ENCODE peak calls at places on chromosome 12, in eight cellular contexts. One of them, this sample, is unnamed.

GRCh38 chr12:3463927-3464326 is 27.1 kb upstream of the PRMT8 start:
- DNase-seq in ovary: no peak
- DNase-seq in right cardiac atrium: no peak
- DNase-seq in transverse colon: no peak
- DNase-seq in CD8-positive, alpha-beta memory T cell: no peak
- DNase-seq in neuronal stem cell: no peak
- DNase-seq in cardiac muscle cell: no peak
- DNase-seq in CD4-positive, alpha-beta T cell: no peak
- DNase-seq in this sample: no peak

GRCh38 chr12:31322651-31323248 is 3.2 kb downstream of the SINHCAF start:
- DNase-seq in CD8-positive, alpha-beta memory T cell: no peak
- DNase-seq in cardiac muscle cell: peak; percentile 54
- DNase-seq in CD4-positive, alpha-beta T cell: no peak
- DNase-seq in transverse colon: peak; percentile 13
- DNase-seq in neuronal stem cell: peak; percentile 21
- DNase-seq in ovary: peak; percentile 41
- DNase-seq in right cardiac atrium: no peak
- DNase-seq in this sample: no peak

GRCh38 chr12:57451233-57451778 is 3.8 kb upstream of the INHBE start:
- DNase-seq in neuronal stem cell: no peak
- DNase-seq in CD8-positive, alpha-beta memory T cell: no peak
- DNase-seq in cardiac muscle cell: no peak
- DNase-seq in transverse colon: no peak
- DNase-seq in right cardiac atrium: no peak
- DNase-seq in CD4-positive, alpha-beta T cell: no peak
- DNase-seq in ovary: no peak
- DNase-seq in this sample: no peak

GRCh38 chr12:69438539-69438938 is 31.6 kb upstream of the FRS2 start:
- DNase-seq in CD8-positive, alpha-beta memory T cell: no peak
- DNase-seq in ovary: no peak
- DNase-seq in neuronal stem cell: no peak
- DNase-seq in cardiac muscle cell: no peak
- DNase-seq in right cardiac atrium: no peak
- DNase-seq in transverse colon: no peak
- DNase-seq in CD4-positive, alpha-beta T cell: no peak
- DNase-seq in this sample: no peak

GRCh38 chr12:114580306-114580705 is 103.7 kb downstream of the TBX3 start:
- DNase-seq in right cardiac atrium: no peak
- DNase-seq in transverse colon: no peak
- DNase-seq in CD4-positive, alpha-beta T cell: no peak
- DNase-seq in CD8-positive, alpha-beta memory T cell: no peak
- DNase-seq in neuronal stem cell: no peak
- DNase-seq in cardiac muscle cell: no peak
- DNase-seq in ovary: no peak
- DNase-seq in this sample: no peak

GRCh38 chr12:27975222-27976136 is 2.9 kb upstream of the PTHLH start:
- DNase-seq in cardiac muscle cell: peak; percentile 79
- DNase-seq in transverse colon: no peak
- DNase-seq in right cardiac atrium: peak; percentile 70
- DNase-seq in neuronal stem cell: peak; percentile 47
- DNase-seq in CD4-positive, alpha-beta T cell: no peak
- DNase-seq in CD8-positive, alpha-beta memory T cell: no peak
- DNase-seq in ovary: peak; percentile 55
- DNase-seq in this sample: no peak

GRCh38 chr12:57726884-57727757 is 11.4 kb downstream of the AGAP2 start:
- DNase-seq in neuronal stem cell: no peak
- DNase-seq in CD4-positive, alpha-beta T cell: no peak
- DNase-seq in transverse colon: peak; percentile 33
- DNase-seq in right cardiac atrium: peak; percentile 61
- DNase-seq in ovary: peak; percentile 71
- DNase-seq in CD8-positive, alpha-beta memory T cell: no peak
- DNase-seq in cardiac muscle cell: peak; percentile 64
- DNase-seq in this sample: no peak

GRCh38 chr12:49808686-49809368 is 19.4 kb downstream of the NCKAP5L start:
- DNase-seq in neuronal stem cell: no peak
- DNase-seq in transverse colon: no peak
- DNase-seq in cardiac muscle cell: no peak
- DNase-seq in CD8-positive, alpha-beta memory T cell: no peak
- DNase-seq in CD4-positive, alpha-beta T cell: no peak
- DNase-seq in ovary: peak; percentile 40
- DNase-seq in right cardiac atrium: peak; percentile 86
- DNase-seq in this sample: no peak

GRCh38 chr12:22287776-22288621 is 46.5 kb downstream of the ST8SIA1 start:
- DNase-seq in right cardiac atrium: no peak
- DNase-seq in neuronal stem cell: no peak
- DNase-seq in cardiac muscle cell: peak; percentile 51
- DNase-seq in ovary: no peak
- DNase-seq in CD8-positive, alpha-beta memory T cell: peak; percentile 47
- DNase-seq in CD4-positive, alpha-beta T cell: no peak
- DNase-seq in transverse colon: no peak
- DNase-seq in this sample: no peak

GRCh38 chr12:121159467-121160307 is 27.0 kb downstream of the P2RX7 start:
- DNase-seq in ovary: no peak
- DNase-seq in cardiac muscle cell: no peak
- DNase-seq in neuronal stem cell: no peak
- DNase-seq in right cardiac atrium: no peak
- DNase-seq in CD4-positive, alpha-beta T cell: no peak
- DNase-seq in CD8-positive, alpha-beta memory T cell: no peak
- DNase-seq in transverse colon: no peak
- DNase-seq in this sample: no peak

GRCh38 chr12:6772331-6772695 is at the start of gene LAG3:
- DNase-seq in CD8-positive, alpha-beta memory T cell: peak; percentile 71
- DNase-seq in right cardiac atrium: no peak
- DNase-seq in transverse colon: peak; percentile 38
- DNase-seq in cardiac muscle cell: no peak
- DNase-seq in CD4-positive, alpha-beta T cell: no peak
- DNase-seq in ovary: peak; percentile 58
- DNase-seq in neuronal stem cell: no peak
- DNase-seq in this sample: no peak

GRCh38 chr12:6774557-6775062 is 2.3 kb downstream of the LAG3 start:
- DNase-seq in right cardiac atrium: no peak
- DNase-seq in neuronal stem cell: no peak
- DNase-seq in ovary: no peak
- DNase-seq in cardiac muscle cell: no peak
- DNase-seq in transverse colon: no peak
- DNase-seq in CD8-positive, alpha-beta memory T cell: peak; percentile 86
- DNase-seq in CD4-positive, alpha-beta T cell: no peak
- DNase-seq in this sample: no peak

GRCh38 chr12:6773662-6774351 is 1.5 kb downstream of the LAG3 start:
- DNase-seq in right cardiac atrium: no peak
- DNase-seq in CD8-positive, alpha-beta memory T cell: peak; percentile 55
- DNase-seq in neuronal stem cell: no peak
- DNase-seq in cardiac muscle cell: no peak
- DNase-seq in CD4-positive, alpha-beta T cell: no peak
- DNase-seq in transverse colon: no peak
- DNase-seq in ovary: peak; percentile 59
- DNase-seq in this sample: no peak

GRCh38 chr12:6771509-6772330 is 600 bp upstream of the LAG3 start:
- DNase-seq in neuronal stem cell: no peak
- DNase-seq in ovary: no peak
- DNase-seq in transverse colon: no peak
- DNase-seq in CD8-positive, alpha-beta memory T cell: no peak
- DNase-seq in right cardiac atrium: no peak
- DNase-seq in cardiac muscle cell: peak; percentile 48
- DNase-seq in CD4-positive, alpha-beta T cell: no peak
- DNase-seq in this sample: no peak

DNA sequence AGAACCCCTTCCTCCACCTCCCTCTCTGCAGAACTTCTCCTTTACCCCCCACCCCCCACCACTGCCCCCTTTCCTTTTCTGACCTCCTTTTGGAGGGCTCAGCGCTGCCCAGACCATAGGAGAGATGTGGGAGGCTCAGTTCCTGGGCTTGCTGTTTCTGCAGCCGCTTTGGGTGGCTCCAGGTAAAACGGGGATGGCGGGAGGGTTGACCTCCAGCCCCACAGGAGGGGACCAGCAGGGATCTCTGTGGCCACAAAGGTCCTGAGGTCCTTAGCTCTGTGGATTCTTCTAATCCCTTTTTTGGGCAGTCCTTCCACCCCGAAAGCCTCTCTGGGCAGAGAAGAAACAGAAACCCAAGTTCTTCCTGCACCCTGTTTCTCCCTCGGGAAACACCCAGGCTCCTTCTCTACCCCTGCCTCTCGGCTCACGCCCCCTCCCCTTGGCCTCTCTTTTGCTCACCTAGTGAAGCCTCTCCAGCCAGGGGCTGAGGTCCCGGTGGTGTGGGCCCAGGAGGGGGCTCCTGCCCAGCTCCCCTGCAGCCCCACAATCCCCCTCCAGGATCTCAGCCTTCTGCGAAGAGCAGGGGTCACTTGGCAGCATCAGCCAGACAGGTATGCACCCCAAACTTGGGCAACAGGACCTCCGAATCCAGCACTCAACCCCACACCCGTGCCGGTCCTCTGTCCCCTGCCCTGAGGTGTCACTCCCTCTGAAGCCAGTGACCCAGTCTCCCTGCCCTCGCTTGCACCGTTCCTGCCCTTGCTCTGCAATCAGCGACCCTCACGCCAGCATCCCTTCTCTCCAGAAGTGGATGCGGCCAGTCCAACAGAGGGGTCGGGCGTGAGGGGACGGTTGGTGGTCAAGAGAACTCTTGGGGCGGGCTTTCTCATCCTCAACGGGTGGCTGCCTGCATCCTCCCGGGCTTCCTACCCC is 675 bp downstream of the LAG3 start:
- DNase-seq in right cardiac atrium: no peak
- DNase-seq in transverse colon: no peak
- DNase-seq in ovary: no peak
- DNase-seq in neuronal stem cell: no peak
- DNase-seq in CD8-positive, alpha-beta memory T cell: no peak
- DNase-seq in cardiac muscle cell: no peak
- DNase-seq in CD4-positive, alpha-beta T cell: no peak
- DNase-seq in this sample: no peak
- H3K27me3 ChIP-seq in right cardiac atrium: no peaks in the 10 kb centered on the region
- H3K27me3 ChIP-seq in transverse colon: no peaks in the 10 kb centered on the region
- H3K27me3 ChIP-seq in ovary: no peaks in the 10 kb centered on the region
- H3K27me3 ChIP-seq in neuronal stem cell: peaks cover 2% of the 10 kb centered on the region
- H3K27me3 ChIP-seq in CD8-positive, alpha-beta memory T cell: no peaks in the 10 kb centered on the region
- H3K27me3 ChIP-seq in cardiac muscle cell: peaks cover 29% of the 10 kb centered on the region
- H3K27me3 ChIP-seq in CD4-positive, alpha-beta T cell: peaks cover 12% of the 10 kb centered on the region
- H3K27me3 ChIP-seq in this sample: no peaks in the 10 kb centered on the region

GRCh38 chr12:124687695-124688301 is 120.4 kb upstream of the NCOR2 start:
- DNase-seq in transverse colon: no peak
- DNase-seq in neuronal stem cell: no peak
- DNase-seq in CD4-positive, alpha-beta T cell: no peak
- DNase-seq in CD8-positive, alpha-beta memory T cell: no peak
- DNase-seq in cardiac muscle cell: peak; percentile 74
- DNase-seq in ovary: no peak
- DNase-seq in right cardiac atrium: peak; percentile 71
- DNase-seq in this sample: no peak

GRCh38 chr12:124685689-124685993 is 118.2 kb upstream of the NCOR2 start:
- DNase-seq in cardiac muscle cell: peak; percentile 22
- DNase-seq in neuronal stem cell: no peak
- DNase-seq in CD4-positive, alpha-beta T cell: no peak
- DNase-seq in transverse colon: no peak
- DNase-seq in ovary: no peak
- DNase-seq in right cardiac atrium: no peak
- DNase-seq in CD8-positive, alpha-beta memory T cell: no peak
- DNase-seq in this sample: no peak

GRCh38 chr12:124684971-124685688 is 117.7 kb upstream of the NCOR2 start:
- DNase-seq in CD8-positive, alpha-beta memory T cell: no peak
- DNase-seq in CD4-positive, alpha-beta T cell: no peak
- DNase-seq in cardiac muscle cell: peak; percentile 91
- DNase-seq in neuronal stem cell: no peak
- DNase-seq in ovary: peak; percentile 68
- DNase-seq in transverse colon: no peak
- DNase-seq in right cardiac atrium: peak; percentile 50
- DNase-seq in this sample: no peak

GRCh38 chr12:124686885-124687694 is 119.7 kb upstream of the NCOR2 start:
- DNase-seq in right cardiac atrium: no peak
- DNase-seq in CD4-positive, alpha-beta T cell: no peak
- DNase-seq in CD8-positive, alpha-beta memory T cell: no peak
- DNase-seq in ovary: no peak
- DNase-seq in cardiac muscle cell: no peak
- DNase-seq in transverse colon: no peak
- DNase-seq in neuronal stem cell: no peak
- DNase-seq in this sample: no peak

GRCh38 chr12:124686001-124686884 is 118.8 kb upstream of the NCOR2 start:
- DNase-seq in neuronal stem cell: no peak
- DNase-seq in right cardiac atrium: no peak
- DNase-seq in transverse colon: no peak
- DNase-seq in cardiac muscle cell: peak; percentile 53
- DNase-seq in CD4-positive, alpha-beta T cell: no peak
- DNase-seq in ovary: no peak
- DNase-seq in CD8-positive, alpha-beta memory T cell: no peak
- DNase-seq in this sample: no peak
- H3K27ac ChIP-seq in neuronal stem cell: no peak overlapping the region
- H3K27ac ChIP-seq in right cardiac atrium: no peak overlapping the region
- H3K27ac ChIP-seq in transverse colon: peak overlapping the region; percentile 80
- H3K27ac ChIP-seq in cardiac muscle cell: no peak overlapping the region
- H3K27ac ChIP-seq in CD4-positive, alpha-beta T cell: no peak overlapping the region
- H3K27ac ChIP-seq in ovary: no peak overlapping the region
- H3K27ac ChIP-seq in CD8-positive, alpha-beta memory T cell: no peak overlapping the region
- H3K27ac ChIP-seq in this sample: no peak overlapping the region

GRCh38 chr12:8508224-8508623 is 5.1 kb upstream of the CLEC4D start:
- DNase-seq in transverse colon: no peak
- DNase-seq in cardiac muscle cell: no peak
- DNase-seq in CD8-positive, alpha-beta memory T cell: no peak
- DNase-seq in right cardiac atrium: no peak
- DNase-seq in ovary: no peak
- DNase-seq in neuronal stem cell: no peak
- DNase-seq in CD4-positive, alpha-beta T cell: no peak
- DNase-seq in this sample: no peak
- H3K27me3 ChIP-seq in transverse colon: no peaks in the 10 kb centered on the region
- H3K27me3 ChIP-seq in cardiac muscle cell: no peaks in the 10 kb centered on the region
- H3K27me3 ChIP-seq in CD8-positive, alpha-beta memory T cell: peaks cover 6% of the 10 kb centered on the region
- H3K27me3 ChIP-seq in right cardiac atrium: no peaks in the 10 kb centered on the region
- H3K27me3 ChIP-seq in ovary: no peaks in the 10 kb centered on the region
- H3K27me3 ChIP-seq in neuronal stem cell: peaks cover 2% of the 10 kb centered on the region
- H3K27me3 ChIP-seq in CD4-positive, alpha-beta T cell: no peaks in the 10 kb centered on the region
- H3K27me3 ChIP-seq in this sample: no peaks in the 10 kb centered on the region

GRCh38 chr12:124743479-124744272 is 120.0 kb downstream of the SCARB1 start:
- DNase-seq in CD4-positive, alpha-beta T cell: no peak
- DNase-seq in right cardiac atrium: no peak
- DNase-seq in neuronal stem cell: no peak
- DNase-seq in CD8-positive, alpha-beta memory T cell: no peak
- DNase-seq in ovary: no peak
- DNase-seq in transverse colon: no peak
- DNase-seq in cardiac muscle cell: no peak
- DNase-seq in this sample: no peak

GRCh38 chr12:124740691-124741137 is 123.0 kb downstream of the SCARB1 start:
- DNase-seq in CD4-positive, alpha-beta T cell: no peak
- DNase-seq in CD8-positive, alpha-beta memory T cell: no peak
- DNase-seq in neuronal stem cell: no peak
- DNase-seq in ovary: no peak
- DNase-seq in transverse colon: peak; percentile 50
- DNase-seq in cardiac muscle cell: peak; percentile 41
- DNase-seq in right cardiac atrium: no peak
- DNase-seq in this sample: no peak

GRCh38 chr12:124741211-124741610 is 122.5 kb downstream of the SCARB1 start:
- DNase-seq in CD4-positive, alpha-beta T cell: no peak
- DNase-seq in neuronal stem cell: no peak
- DNase-seq in right cardiac atrium: no peak
- DNase-seq in cardiac muscle cell: no peak
- DNase-seq in CD8-positive, alpha-beta memory T cell: no peak
- DNase-seq in transverse colon: no peak
- DNase-seq in ovary: no peak
- DNase-seq in this sample: no peak

GRCh38 chr12:124742702-124743101 is 121.0 kb downstream of the SCARB1 start:
- DNase-seq in neuronal stem cell: no peak
- DNase-seq in cardiac muscle cell: no peak
- DNase-seq in ovary: no peak
- DNase-seq in right cardiac atrium: no peak
- DNase-seq in CD4-positive, alpha-beta T cell: no peak
- DNase-seq in CD8-positive, alpha-beta memory T cell: no peak
- DNase-seq in transverse colon: no peak
- DNase-seq in this sample: no peak

GRCh38 chr12:124742111-124742510 is 121.6 kb downstream of the SCARB1 start:
- DNase-seq in transverse colon: no peak
- DNase-seq in CD8-positive, alpha-beta memory T cell: no peak
- DNase-seq in ovary: no peak
- DNase-seq in cardiac muscle cell: no peak
- DNase-seq in CD4-positive, alpha-beta T cell: no peak
- DNase-seq in right cardiac atrium: no peak
- DNase-seq in neuronal stem cell: no peak
- DNase-seq in this sample: no peak
- H3K27ac ChIP-seq in transverse colon: peak overlapping the region; percentile 79
- H3K27ac ChIP-seq in CD8-positive, alpha-beta memory T cell: no peak overlapping the region
- H3K27ac ChIP-seq in ovary: no peak overlapping the region
- H3K27ac ChIP-seq in cardiac muscle cell: no peak overlapping the region
- H3K27ac ChIP-seq in CD4-positive, alpha-beta T cell: no peak overlapping the region
- H3K27ac ChIP-seq in right cardiac atrium: no peak overlapping the region
- H3K27ac ChIP-seq in neuronal stem cell: no peak overlapping the region
- H3K27ac ChIP-seq in this sample: no peak overlapping the region

This sample was measured in dorsolateral prefrontal cortex.